ENCODE peak calls at places on chromosomes 16 and 17, in ten cellular contexts. C is fibroblast of lung; B is left ventricle myocardium inferior; R is colonic mucosa; U is hepatocyte; M is brain microvascular endothelial cell; A is right cardiac atrium; W is GM23248; Q is CD4-positive, CD25-positive, alpha-beta regulatory T cell; Y is OCI-LY7. E is an unnamed sample.

GRCh38 chr16:70778901-70779309 is 22.1 kb downstream of the VAC14 start:
- DNase-seq in U (peak), C (peak), W (peak), M (peak), Y (no peak), A (peak), B (peak), R (peak), Q (no peak), E (peak)

GRCh38 chr17:69638516-69638915 is 224.0 kb downstream of the MAP2K6 start:
- DNase-seq in M (no peak), U (no peak), A (no peak), C (no peak), Y (no peak), R (no peak), W (no peak), Q (no peak), B (no peak), E (no peak)

GRCh38 chr17:19978206-19978802 is 676 bp upstream of the AKAP10 start:
- DNase-seq in R (peak), Q (peak), Y (no peak), M (no peak), C (peak), B (no peak), A (no peak), W (no peak), U (peak), E (peak)

GRCh38 chr16:81556715-81557284 is 112.2 kb downstream of the CMIP start:
- DNase-seq in W (no peak), A (no peak), M (no peak), Q (no peak), C (no peak), U (no peak), R (no peak), Y (no peak), B (no peak), E (no peak)

GRCh38 chr16:12133738-12134137 is 157.2 kb downstream of the SNX29 start:
- DNase-seq in A (no peak), B (no peak), C (no peak), W (no peak), U (no peak), Y (no peak), R (no peak), Q (no peak), M (no peak), E (no peak)

GRCh38 chr16:57283214-57283955 is 1.1 kb downstream of the PLLP start:
- DNase-seq in R (peak), C (no peak), M (no peak), B (no peak), Q (no peak), W (no peak), Y (no peak), U (peak), A (peak), E (no peak)

GRCh38 chr17:1208966-1209365 is 29.2 kb upstream of the ABR start:
- DNase-seq in A (no peak), B (no peak), Y (no peak), U (no peak), W (no peak), M (no peak), R (peak), C (no peak), Q (no peak), E (no peak)

GRCh38 chr17:31564291-31564690 is 172.8 kb downstream of the RAB11FIP4 start:
- DNase-seq in Q (no peak), M (no peak), C (no peak), U (no peak), Y (no peak), B (no peak), W (no peak), A (no peak), R (no peak), E (no peak)

GRCh38 chr16:75471723-75472634 is 7.5 kb upstream of the TMEM170A start:
- DNase-seq in M (peak), W (peak), Q (peak), Y (peak), R (peak), U (peak), B (no peak), C (peak), A (peak), E (no peak)

GRCh38 chr17:77459018-77459755 is 318.4 kb downstream of the SEC14L1 start:
- DNase-seq in R (no peak), U (no peak), A (no peak), B (no peak), C (no peak), W (no peak), M (no peak), Y (peak), Q (no peak), E (no peak)

GRCh38 chr17:61379457-61380216 is 20.0 kb upstream of the TBX2 start:
- DNase-seq in A (no peak), U (no peak), Y (no peak), R (no peak), B (no peak), C (no peak), Q (no peak), W (no peak), M (no peak), E (peak)

GRCh38 chr17:80452173-80452915 is 24.1 kb downstream of the NPTX1 start:
- DNase-seq in C (no peak), Q (no peak), B (no peak), W (peak), R (no peak), M (no peak), A (no peak), U (no peak), Y (no peak), E (no peak)

GRCh38 chr16:88017551-88018101 is 66.4 kb downstream of the BANP start:
- DNase-seq in A (no peak), Q (no peak), C (no peak), U (no peak), B (no peak), Y (no peak), R (no peak), M (no peak), W (no peak), E (no peak)

DNA sequence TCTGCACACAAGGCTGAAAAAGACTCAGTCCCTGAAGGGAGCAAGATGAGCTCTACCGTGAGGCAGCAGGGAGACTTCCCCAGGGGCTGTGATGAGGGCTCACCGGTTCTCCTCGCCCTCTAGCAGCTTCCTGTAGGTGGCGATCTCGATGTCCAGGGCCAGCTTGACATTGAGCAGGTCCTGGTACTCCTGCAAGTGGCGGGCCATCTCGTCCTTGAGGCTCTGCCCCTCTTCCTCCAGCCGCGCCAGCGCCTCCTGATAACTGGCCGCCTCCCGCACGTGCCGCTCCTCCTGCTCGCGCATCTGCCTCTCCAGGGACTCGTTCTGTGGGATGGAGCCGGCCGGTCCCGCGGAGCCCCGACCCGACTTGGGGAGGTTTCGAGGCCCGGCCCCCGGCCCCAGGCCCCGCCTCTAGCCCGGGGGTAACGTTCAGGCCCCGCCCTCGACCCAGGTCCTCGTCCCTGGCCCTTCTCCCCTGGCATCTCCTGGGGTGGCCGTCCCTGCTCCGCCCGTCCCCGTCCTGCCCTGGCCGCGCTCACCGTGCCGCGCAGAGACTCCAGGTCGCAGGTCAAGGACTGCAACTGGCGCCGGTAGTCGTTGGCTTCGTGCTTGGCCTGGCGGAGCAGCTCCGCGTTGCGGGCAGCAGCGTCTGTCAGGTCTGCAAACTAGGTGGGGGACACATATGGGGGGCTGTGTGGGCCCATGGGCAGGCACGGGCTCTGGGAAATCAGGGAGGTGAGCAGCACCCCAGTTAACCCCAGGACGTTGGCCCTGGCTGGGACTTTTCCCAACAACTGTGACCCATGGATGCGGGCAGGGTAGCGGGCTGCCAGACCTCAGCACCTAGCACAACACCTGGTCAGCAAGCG is 3.9 kb downstream of the GFAP start:
- DNase-seq in M (peak), R (peak), B (peak), Q (peak), U (peak), C (peak), W (peak), A (peak), Y (peak), E (peak)
- H3K4me3 ChIP-seq in M (peak), R (peak), B (peak), Q (no peak), U (no peak), C (no peak), W (peak), A (no peak), Y (no peak), E (peak)

GRCh38 chr17:4394208-4395110 is 28.0 kb upstream of the UBE2G1 start:
- DNase-seq in U (no peak), W (no peak), B (no peak), R (peak), A (no peak), C (no peak), Y (no peak), Q (no peak), M (no peak), E (no peak)

GRCh38 chr17:4393806-4394205 is 27.3 kb upstream of the UBE2G1 start:
- DNase-seq in W (no peak), A (no peak), C (no peak), Y (peak), B (no peak), U (no peak), Q (no peak), M (no peak), R (no peak), E (no peak)

GRCh38 chr17:4397840-4398239 is 31.4 kb upstream of the UBE2G1 start:
- DNase-seq in B (no peak), A (no peak), Q (no peak), R (no peak), C (no peak), Y (no peak), U (no peak), W (no peak), M (no peak), E (no peak)

DNA sequence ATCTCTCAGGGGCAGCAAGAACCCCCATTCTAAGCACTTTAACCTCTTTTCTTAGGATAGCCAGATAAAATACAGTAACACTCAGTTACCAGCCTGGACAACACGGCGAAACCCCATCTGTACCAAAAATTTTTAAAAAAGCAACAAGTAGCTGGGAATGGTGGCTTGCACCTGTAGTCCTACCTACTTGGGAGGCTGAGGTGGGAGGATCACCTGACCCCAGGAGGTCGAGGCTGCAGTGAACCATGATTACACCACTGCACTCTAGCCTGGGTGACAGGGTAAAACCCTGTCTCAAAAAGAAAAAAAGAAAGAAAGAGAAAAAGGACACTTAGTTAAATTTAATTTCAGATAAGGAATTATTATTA is 28.6 kb upstream of the UBE2G1 start:
- DNase-seq in A (no peak), C (no peak), M (no peak), R (no peak), Y (no peak), U (no peak), W (no peak), B (no peak), Q (no peak), E (no peak)
- H3K27ac ChIP-seq in A (no peak), C (no peak), M (no peak), R (no peak), Y (peak), U (no peak), W (no peak), B (no peak), Q (no peak), E (no peak)

DNA sequence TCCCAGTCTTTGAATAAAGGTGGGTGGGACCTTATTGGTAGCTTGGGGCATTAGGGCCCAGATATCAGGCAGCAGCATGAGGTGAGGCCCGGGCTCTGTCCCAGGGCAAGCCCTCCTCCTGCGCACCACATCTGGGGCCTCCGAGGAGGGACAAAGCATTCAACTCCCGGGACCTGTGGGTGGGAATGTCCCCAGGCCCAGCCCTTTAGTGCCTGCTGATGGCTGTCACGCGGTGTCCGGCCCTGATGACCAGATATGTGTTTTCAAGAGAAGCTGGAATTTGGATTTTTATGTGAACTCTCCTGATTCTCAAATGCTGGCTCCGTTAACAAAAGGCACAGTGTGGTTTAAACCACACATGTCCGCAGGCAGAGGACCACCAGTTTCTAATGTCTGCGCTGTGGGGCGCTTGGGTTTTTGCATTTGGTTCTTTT is 30.5 kb downstream of the RAI1 start:
- DNase-seq in Q (no peak), C (peak), Y (no peak), U (peak), A (no peak), B (no peak), M (no peak), W (no peak), R (no peak), E (no peak)
- H3K4me3 ChIP-seq in Q (no peak), C (no peak), Y (no peak), U (no peak), A (no peak), B (no peak), M (no peak), W (no peak), R (no peak), E (no peak)

GRCh38 chr17:21214015-21214776 is at the start of gene TMEM11:
- DNase-seq in Q (peak), B (peak), R (peak), M (peak), A (peak), Y (peak), C (peak), U (peak), W (peak), E (peak)

GRCh38 chr17:21214777-21215541 is 998 bp upstream of the TMEM11 start:
- DNase-seq in Q (no peak), W (peak), Y (peak), M (peak), A (no peak), C (peak), R (no peak), U (peak), B (no peak), E (no peak)

GRCh38 chr17:21213491-21214014 is 408 bp downstream of the TMEM11 start:
- DNase-seq in A (peak), Y (peak), R (no peak), U (peak), C (no peak), M (peak), B (no peak), Q (no peak), W (peak), E (peak)

GRCh38 chr17:21211825-21212479 is 2.0 kb downstream of the TMEM11 start:
- DNase-seq in M (no peak), Q (no peak), A (no peak), R (peak), Y (no peak), W (peak), C (no peak), B (no peak), U (peak), E (no peak)

GRCh38 chr17:21213005-21213404 is 956 bp downstream of the TMEM11 start:
- DNase-seq in Y (no peak), R (no peak), M (no peak), C (no peak), U (no peak), Q (no peak), W (peak), B (no peak), A (no peak), E (no peak)
- H3K27ac ChIP-seq in Y (peak), R (peak), M (no peak), C (peak), U (peak), Q (peak), W (peak), B (peak), A (no peak), E (peak)

GRCh38 chr16:17024514-17024913 is 446.2 kb downstream of the XYLT1 start:
- DNase-seq in M (no peak), U (no peak), A (no peak), Y (no peak), Q (no peak), B (no peak), C (no peak), W (no peak), R (no peak), E (no peak)

GRCh38 chr16:17027488-17028129 is 443.2 kb downstream of the XYLT1 start:
- DNase-seq in W (no peak), B (no peak), A (no peak), Y (no peak), R (no peak), M (no peak), U (no peak), C (no peak), Q (no peak), E (no peak)

GRCh38 chr16:17029602-17030350 is 441.0 kb downstream of the XYLT1 start:
- DNase-seq in U (no peak), Y (no peak), Q (no peak), B (no peak), W (no peak), A (no peak), M (no peak), R (no peak), C (no peak), E (no peak)

GRCh38 chr16:17023606-17024005 is 447.2 kb downstream of the XYLT1 start:
- DNase-seq in Q (no peak), A (no peak), Y (no peak), C (no peak), M (no peak), B (no peak), U (no peak), R (no peak), W (no peak), E (no peak)

DNA sequence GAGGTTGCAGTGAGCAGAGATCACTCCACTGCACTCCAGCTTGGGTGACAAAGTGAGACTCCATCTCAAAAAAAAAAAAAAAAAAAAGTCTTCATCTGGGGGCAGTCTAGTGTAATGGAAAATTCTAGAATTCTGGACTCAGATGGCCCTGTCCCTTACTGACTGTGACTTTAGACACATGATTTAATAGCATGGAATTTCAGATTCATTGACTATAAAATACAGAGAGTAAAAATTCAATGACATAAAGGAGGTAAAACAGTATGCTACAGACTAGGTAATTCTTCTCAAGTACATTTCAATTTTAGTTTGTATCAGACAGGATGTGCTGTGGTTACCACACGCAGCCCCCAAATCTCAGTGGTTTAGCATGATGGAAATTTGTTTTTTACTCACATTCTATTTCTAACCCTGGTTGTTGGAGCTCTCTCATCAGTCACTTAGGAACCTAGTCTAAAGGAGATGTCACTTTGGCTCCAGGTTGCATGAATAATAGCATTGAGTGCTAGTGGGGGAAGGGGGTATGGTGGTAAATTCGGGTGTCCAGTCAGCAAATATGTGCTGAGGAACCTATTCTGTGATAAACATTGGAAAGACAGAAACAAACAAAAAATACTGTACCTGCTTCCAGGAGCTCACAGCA is 444.0 kb downstream of the XYLT1 start:
- DNase-seq in Q (peak), M (no peak), R (no peak), C (no peak), Y (no peak), U (no peak), A (no peak), W (no peak), B (no peak), E (no peak)
- H3K4me3 ChIP-seq in Q (no peak), M (no peak), R (no peak), C (no peak), Y (no peak), U (no peak), A (no peak), W (no peak), B (no peak), E (no peak)

GRCh38 chr16:396199-396598 is 800 bp upstream of the NME4 start:
- DNase-seq in C (no peak), A (no peak), W (no peak), Y (no peak), B (no peak), R (no peak), U (no peak), M (no peak), Q (no peak), E (no peak)
- H3K27ac ChIP-seq in C (peak), A (no peak), W (peak), Y (no peak), B (peak), R (no peak), U (peak), M (no peak), Q (no peak), E (peak)

GRCh38 chr17:74744349-74744713 is 4.1 kb upstream of the NHERF1 start:
- DNase-seq in W (no peak), C (no peak), R (no peak), A (no peak), Q (no peak), B (peak), M (no peak), Y (no peak), U (no peak), E (no peak)
- H3K4me3 ChIP-seq in W (no peak), C (no peak), R (no peak), A (no peak), Q (no peak), B (no peak), M (no peak), Y (no peak), U (no peak), E (peak)

GRCh38 chr17:50130778-50131317 is 888 bp upstream of the SAMD14 start:
- DNase-seq in U (no peak), Q (no peak), M (no peak), C (no peak), A (no peak), Y (no peak), W (no peak), R (no peak), B (no peak), E (no peak)

GRCh38 chr17:50133028-50133768 is 3.2 kb upstream of the SAMD14 start:
- DNase-seq in W (peak), C (peak), B (no peak), Y (no peak), R (no peak), U (peak), A (peak), M (no peak), Q (no peak), E (peak)

GRCh38 chr17:50129946-50130777 is at the start of gene SAMD14:
- DNase-seq in W (peak), C (peak), U (peak), A (no peak), Q (peak), R (no peak), M (no peak), Y (no peak), B (no peak), E (peak)

GRCh38 chr17:50133769-50134099 is 3.8 kb upstream of the SAMD14 start:
- DNase-seq in Q (no peak), W (peak), A (no peak), U (no peak), M (no peak), B (no peak), C (no peak), R (no peak), Y (no peak), E (no peak)

GRCh38 chr17:50132104-50132794 is 2.3 kb upstream of the SAMD14 start:
- DNase-seq in R (no peak), Q (peak), B (no peak), U (no peak), W (no peak), Y (no peak), A (no peak), M (no peak), C (no peak), E (no peak)
- H3K27ac ChIP-seq in R (no peak), Q (no peak), B (peak), U (no peak), W (no peak), Y (no peak), A (peak), M (no peak), C (no peak), E (peak)

GRCh38 chr17:76241205-76241539 is 879 bp upstream of the RNF157 start:
- DNase-seq in Y (no peak), R (no peak), Q (no peak), U (no peak), B (no peak), W (peak), A (peak), C (no peak), M (no peak), E (peak)

GRCh38 chr17:76240461-76241204 is at the start of gene RNF157:
- DNase-seq in W (peak), A (peak), Y (no peak), C (peak), M (peak), B (peak), Q (peak), R (peak), U (peak), E (peak)

GRCh38 chr17:76239538-76240274 is 587 bp downstream of the RNF157 start:
- DNase-seq in U (no peak), Q (no peak), M (no peak), Y (no peak), C (no peak), W (peak), R (no peak), A (no peak), B (no peak), E (no peak)

GRCh38 chr17:76237859-76238313 is 2.4 kb downstream of the RNF157 start:
- DNase-seq in B (no peak), M (no peak), A (no peak), Q (no peak), R (no peak), Y (no peak), W (peak), C (no peak), U (peak), E (no peak)

GRCh38 chr17:76238847-76239537 is 1.3 kb downstream of the RNF157 start:
- DNase-seq in M (no peak), R (no peak), U (no peak), B (no peak), Q (no peak), A (no peak), W (no peak), Y (no peak), C (no peak), E (no peak)
- H3K4me3 ChIP-seq in M (no peak), R (peak), U (no peak), B (peak), Q (peak), A (peak), W (no peak), Y (no peak), C (no peak), E (peak)